ENCODE peak calls at places on chromosomes 4 and X, in four cellular contexts. A is SK-N-SH, T is GM12878, N is A549. Q is an unnamed sample.

GRCh38 chr4:87078987-87079469 is 141.4 kb downstream of the KLHL8 start:
- DNase-seq in A (no peak), N (no peak), T (no peak), Q (no peak)

GRCh38 chr4:121702136-121702535 is 5.4 kb upstream of the ANXA5 start:
- DNase-seq in A (no peak), N (no peak), T (no peak), Q (no peak)

GRCh38 chr4:15186149-15186548 is 183.9 kb downstream of the CPEB2 start:
- DNase-seq in T (no peak), A (no peak), N (no peak), Q (no peak)

GRCh38 chr4:186829097-186829496 is 105.4 kb upstream of the FAT1 start:
- DNase-seq in A (no peak), T (no peak), N (no peak), Q (no peak)

GRCh38 chr4:154618708-154619315 is 6.4 kb upstream of the FGG start:
- DNase-seq in A (peak; percentile 39), T (peak; percentile 21), N (peak; percentile 35), Q (peak; percentile 80)

GRCh38 chr4:144699565-144699964 is 53.6 kb downstream of the HHIP start:
- DNase-seq in T (no peak), A (no peak), N (no peak), Q (no peak)

GRCh38 chr4:41361831-41362646 is 105.3 kb downstream of the UCHL1 start:
- DNase-seq in T (no peak), N (no peak), A (peak; percentile 39), Q (no peak)

GRCh38 chr4:55475394-55476243 is 71.1 kb downstream of the CLOCK start:
- DNase-seq in T (peak; percentile 4), N (no peak), A (no peak), Q (no peak)

GRCh38 chr4:114384629-114385028 is 214.0 kb upstream of the UGT8 start:
- DNase-seq in N (no peak), T (no peak), A (peak; percentile 29), Q (peak; percentile 18)

GRCh38 chr4:67327245-67327860 is 217.9 kb downstream of the CENPC start:
- DNase-seq in A (peak; percentile 55), T (peak; percentile 9), N (peak; percentile 41), Q (peak; percentile 64)

GRCh38 chr4:89745708-89746107 is 91.3 kb downstream of the SNCA start:
- DNase-seq in A (no peak), N (no peak), T (no peak), Q (no peak)

GRCh38 chrX:65596270-65596669 is 61.7 kb upstream of the LAS1L start:
- DNase-seq in T (peak; percentile 43), A (no peak), N (no peak), Q (no peak)

GRCh38 chrX:15930585-15930984 is 76.0 kb upstream of the AP1S2 start:
- DNase-seq in T (peak; percentile 13), A (peak; percentile 24), N (peak; percentile 6), Q (no peak)

GRCh38 chrX:23901065-23901464 is 6.7 kb downstream of the APOO start:
- DNase-seq in N (peak; percentile 68), T (no peak), A (no peak), Q (peak; percentile 51)

GRCh38 chr4:168765726-168766125 is 244.3 kb downstream of the CBR4 start:
- DNase-seq in A (no peak), T (no peak), N (no peak), Q (no peak)

GRCh38 chrX:154372612-154373022 is 1.8 kb downstream of the FLNA start:
- DNase-seq in N (peak; percentile 27), A (no peak), T (peak; percentile 31), Q (peak; percentile 27)

DNA sequence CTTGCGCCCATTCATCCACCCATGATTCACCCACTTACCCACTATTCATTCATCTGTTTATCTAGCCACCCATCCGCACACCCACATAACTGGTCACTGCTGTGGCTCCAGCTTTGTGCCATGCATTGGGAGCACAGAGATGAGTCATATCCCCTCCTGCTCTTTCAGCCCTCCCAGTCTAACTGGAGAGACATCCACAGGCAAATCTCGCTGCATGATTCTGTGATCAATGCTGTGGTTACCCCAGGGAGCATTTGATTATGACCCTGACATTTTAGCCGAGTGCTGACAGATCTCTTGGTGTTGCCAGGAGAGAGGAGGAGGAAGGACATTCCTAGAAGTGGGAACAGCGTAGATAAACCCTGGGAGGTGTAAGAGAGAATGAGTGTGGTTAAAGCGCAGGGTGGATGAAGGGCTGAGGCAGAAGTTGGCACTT is 10.4 kb upstream of the PORCN start:
- DNase-seq in A (no peak), N (no peak), T (no peak), Q (no peak)
- TF ChIP-seq PBX3 in A (peak; percentile 65), N (no peak), T (no peak), Q (no peak)

GRCh38 chrX:20479048-20479447 is 212.3 kb upstream of the RPS6KA3 start:
- DNase-seq in T (no peak), N (no peak), A (no peak), Q (peak; percentile 76)

GRCh38 chrX:20479896-20480295 is 213.2 kb upstream of the RPS6KA3 start:
- DNase-seq in A (no peak), T (no peak), N (no peak), Q (peak; percentile 70)

GRCh38 chrX:20481632-20482031 is 214.9 kb upstream of the RPS6KA3 start:
- DNase-seq in A (no peak), T (no peak), N (no peak), Q (no peak)

GRCh38 chrX:20477219-20477618 is 210.5 kb upstream of the RPS6KA3 start:
- DNase-seq in N (no peak), A (no peak), T (no peak), Q (peak; percentile 71)

DNA sequence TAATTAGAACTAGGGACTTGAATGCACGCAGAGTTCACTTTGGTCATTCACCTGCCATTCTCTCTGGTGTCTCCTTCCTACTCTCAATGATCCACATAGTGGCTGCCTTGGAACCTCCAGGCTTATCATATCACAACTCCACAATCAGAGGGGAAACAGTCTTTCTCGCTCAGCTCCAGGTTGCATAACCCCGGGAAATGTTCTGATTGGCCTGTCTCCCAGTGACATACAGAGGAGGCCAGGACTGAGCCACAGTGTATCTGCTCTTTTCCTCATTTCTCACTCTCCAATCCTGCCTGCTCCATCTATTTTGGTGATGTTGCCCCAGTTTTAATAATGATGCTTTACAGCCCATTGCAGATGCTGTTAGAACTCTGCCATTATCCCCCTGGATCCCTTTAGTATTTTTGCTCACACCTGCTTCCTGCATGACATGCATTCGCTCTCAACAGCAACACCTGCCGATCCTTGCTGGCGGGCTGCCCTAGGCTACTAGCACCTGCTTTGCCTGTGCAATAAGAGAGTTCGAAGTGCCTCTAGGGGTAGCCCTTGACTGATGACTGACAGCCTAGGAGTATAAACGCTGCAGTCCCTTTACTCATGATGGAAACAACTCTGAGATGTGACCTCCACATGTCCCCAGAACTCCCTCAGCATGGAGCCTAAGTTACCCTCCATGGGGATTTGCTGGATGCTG is 211.3 kb upstream of the RPS6KA3 start:
- DNase-seq in N (no peak), A (no peak), T (no peak), Q (no peak)
- TF ChIP-seq PBX3 in N (no peak), A (no peak), T (no peak), Q (no peak)

DNA sequence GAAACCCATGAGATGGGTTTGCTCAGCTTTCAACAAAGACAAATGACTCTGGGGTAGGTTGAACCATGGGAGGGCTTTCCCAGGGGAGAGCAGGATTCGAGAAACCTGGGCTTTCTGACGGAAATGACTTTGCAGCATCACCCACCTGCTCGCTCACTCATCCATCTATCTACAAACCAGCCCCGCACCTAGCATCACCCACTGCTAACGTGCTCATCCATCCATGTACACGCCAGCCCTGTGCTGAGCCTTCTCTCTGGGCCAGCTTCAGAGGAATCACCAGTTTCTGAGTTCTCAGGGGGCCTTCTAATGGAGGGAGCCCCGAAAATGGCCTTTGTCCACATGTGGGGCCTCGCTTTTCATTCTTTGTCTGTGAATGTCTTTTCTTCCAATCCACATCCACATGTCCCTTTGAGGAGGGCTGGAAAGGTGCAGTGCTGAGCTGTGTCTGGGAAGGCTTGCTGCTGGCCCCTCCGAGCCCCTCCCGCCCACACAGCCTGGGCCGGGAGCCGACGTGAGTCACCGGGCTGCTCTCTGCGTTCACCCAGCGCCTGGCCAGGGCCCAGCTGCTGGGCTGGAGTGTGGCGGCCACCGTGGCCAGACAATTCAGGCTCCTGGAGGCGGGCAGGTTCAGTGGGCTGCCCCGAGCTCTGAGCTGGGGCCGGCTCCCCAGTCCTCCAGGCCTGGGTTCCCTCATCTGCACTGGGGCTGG is 14.7 kb downstream of the SORCS2 start:
- DNase-seq in T (no peak), N (peak; percentile 55), A (peak; percentile 88), Q (no peak)
- TF ChIP-seq PBX3 in T (no peak), N (no peak), A (no peak), Q (no peak)

GRCh38 chr4:101315041-101315440 is 32.3 kb downstream of the PPP3CA start:
- DNase-seq in T (no peak), N (no peak), A (no peak), Q (no peak)
- TF ChIP-seq PBX3 in T (no peak), N (no peak), A (no peak), Q (no peak)

GRCh38 chr4:135032670-135033069 is 831.1 kb upstream of the PABPC4L start:
- DNase-seq in T (no peak), N (no peak), A (no peak), Q (no peak)
- TF ChIP-seq PBX3 in T (no peak), N (no peak), A (no peak), Q (no peak)